ENCODE peak calls at places on chromosomes 4 and X, in six cellular contexts. One of them, this sample, is unnamed.
A peak's percentile ranks its signal among the peaks of the same experiment; 100 is the strongest.

GRCh38 chr4:183240581-183241321 is 79.3 kb downstream of the CLDN22 start:
- DNase-seq in mesendoderm: peak; percentile 65
- DNase-seq in A549: no peak
- DNase-seq in HCT116: no peak
- DNase-seq in GM23248: no peak
- DNase-seq in hepatocyte: no peak
- DNase-seq in this sample: no peak

GRCh38 chrX:105267167-105267566 is 46.7 kb upstream of the TEX13A start:
- DNase-seq in mesendoderm: no peak
- DNase-seq in A549: no peak
- DNase-seq in HCT116: no peak
- DNase-seq in GM23248: no peak
- DNase-seq in hepatocyte: no peak
- DNase-seq in this sample: no peak

GRCh38 chr4:76200771-76201224 is 12.8 kb downstream of the SCARB2 start:
- DNase-seq in mesendoderm: peak; percentile 34
- DNase-seq in A549: no peak
- DNase-seq in HCT116: no peak
- DNase-seq in GM23248: no peak
- DNase-seq in hepatocyte: peak; percentile 77
- DNase-seq in this sample: no peak

GRCh38 chr4:107115185-107115847 is 79.2 kb upstream of the DKK2 start:
- DNase-seq in mesendoderm: peak; percentile 59
- DNase-seq in A549: no peak
- DNase-seq in HCT116: no peak
- DNase-seq in GM23248: peak; percentile 35
- DNase-seq in hepatocyte: no peak
- DNase-seq in this sample: no peak

GRCh38 chr4:171676555-171677215 is 136.5 kb upstream of the GALNTL6 start:
- DNase-seq in mesendoderm: no peak
- DNase-seq in A549: no peak
- DNase-seq in HCT116: no peak
- DNase-seq in GM23248: no peak
- DNase-seq in hepatocyte: no peak
- DNase-seq in this sample: no peak

GRCh38 chr4:85741921-85742591 is 267.1 kb downstream of the ARHGAP24 start:
- DNase-seq in mesendoderm: no peak
- DNase-seq in A549: no peak
- DNase-seq in HCT116: no peak
- DNase-seq in GM23248: no peak
- DNase-seq in hepatocyte: peak; percentile 20
- DNase-seq in this sample: no peak

GRCh38 chr4:122364700-122365404 is 14.0 kb upstream of the ADAD1 start:
- DNase-seq in mesendoderm: peak; percentile 28
- DNase-seq in A549: peak; percentile 3
- DNase-seq in HCT116: no peak
- DNase-seq in GM23248: no peak
- DNase-seq in hepatocyte: peak; percentile 6
- DNase-seq in this sample: peak; percentile 12

GRCh38 chr4:1576961-1577814 is 106.9 kb downstream of the FAM53A start:
- DNase-seq in mesendoderm: no peak
- DNase-seq in A549: no peak
- DNase-seq in HCT116: no peak
- DNase-seq in GM23248: no peak
- DNase-seq in hepatocyte: no peak
- DNase-seq in this sample: no peak

GRCh38 chrX:46777971-46778810 is 19.3 kb upstream of the SLC9A7 start:
- DNase-seq in mesendoderm: peak; percentile 79
- DNase-seq in A549: no peak
- DNase-seq in HCT116: no peak
- DNase-seq in GM23248: peak; percentile 54
- DNase-seq in hepatocyte: no peak
- DNase-seq in this sample: no peak

GRCh38 chr4:180828455-180829018 is 1414.7 kb upstream of the TENM3 start:
- DNase-seq in mesendoderm: peak; percentile 37
- DNase-seq in A549: peak; percentile 51
- DNase-seq in HCT116: peak; percentile 69
- DNase-seq in GM23248: peak; percentile 78
- DNase-seq in hepatocyte: peak; percentile 75
- DNase-seq in this sample: peak; percentile 26

GRCh38 chrX:11913001-11913400 is 155.0 kb downstream of the MSL3 start:
- DNase-seq in mesendoderm: peak; percentile 12
- DNase-seq in A549: no peak
- DNase-seq in HCT116: no peak
- DNase-seq in GM23248: no peak
- DNase-seq in hepatocyte: no peak
- DNase-seq in this sample: no peak

GRCh38 chr4:161143375-161143774 is 1020.4 kb downstream of the FSTL5 start:
- DNase-seq in mesendoderm: no peak
- DNase-seq in A549: no peak
- DNase-seq in HCT116: no peak
- DNase-seq in GM23248: no peak
- DNase-seq in hepatocyte: no peak
- DNase-seq in this sample: no peak

GRCh38 chr4:107740950-107741701 is 21.1 kb upstream of the PAPSS1 start:
- DNase-seq in mesendoderm: no peak
- DNase-seq in A549: no peak
- DNase-seq in HCT116: no peak
- DNase-seq in GM23248: peak; percentile 49
- DNase-seq in hepatocyte: peak; percentile 77
- DNase-seq in this sample: no peak

GRCh38 chr4:143489116-143489515 is 24.4 kb upstream of the SMARCA5 start:
- DNase-seq in mesendoderm: no peak
- DNase-seq in A549: no peak
- DNase-seq in HCT116: no peak
- DNase-seq in GM23248: peak; percentile 59
- DNase-seq in hepatocyte: no peak
- DNase-seq in this sample: no peak

GRCh38 chrX:68827848-68828562 is 816 bp upstream of the EFNB1 start:
- DNase-seq in mesendoderm: peak; percentile 85
- DNase-seq in A549: peak; percentile 79
- DNase-seq in HCT116: peak; percentile 59
- DNase-seq in GM23248: peak; percentile 71
- DNase-seq in hepatocyte: peak; percentile 87
- DNase-seq in this sample: peak; percentile 76

GRCh38 chr4:20883231-20883630 is 183.0 kb downstream of the PACRGL start:
- DNase-seq in mesendoderm: no peak
- DNase-seq in A549: peak; percentile 0
- DNase-seq in HCT116: no peak
- DNase-seq in GM23248: no peak
- DNase-seq in hepatocyte: peak; percentile 50
- DNase-seq in this sample: no peak

GRCh38 chrX:108223606-108224005 is 132.0 kb downstream of the ATG4A start:
- DNase-seq in mesendoderm: no peak
- DNase-seq in A549: no peak
- DNase-seq in HCT116: no peak
- DNase-seq in GM23248: no peak
- DNase-seq in hepatocyte: no peak
- DNase-seq in this sample: no peak

GRCh38 chr4:30844861-30845582 is 124.9 kb downstream of the PCDH7 start:
- DNase-seq in mesendoderm: peak; percentile 23
- DNase-seq in A549: no peak
- DNase-seq in HCT116: no peak
- DNase-seq in GM23248: no peak
- DNase-seq in hepatocyte: no peak
- DNase-seq in this sample: no peak

GRCh38 chrX:68843992-68844391 is 15.2 kb downstream of the EFNB1 start:
- DNase-seq in mesendoderm: no peak
- DNase-seq in A549: no peak
- DNase-seq in HCT116: no peak
- DNase-seq in GM23248: no peak
- DNase-seq in hepatocyte: no peak
- DNase-seq in this sample: no peak

GRCh38 chr4:63556332-63556731 is 852.9 kb downstream of the TECRL start:
- DNase-seq in mesendoderm: peak; percentile 45
- DNase-seq in A549: peak; percentile 1
- DNase-seq in HCT116: no peak
- DNase-seq in GM23248: no peak
- DNase-seq in hepatocyte: no peak
- DNase-seq in this sample: no peak

GRCh38 chrX:106718709-106719108 is 7.8 kb upstream of the RNF128 start:
- DNase-seq in mesendoderm: no peak
- DNase-seq in A549: no peak
- DNase-seq in HCT116: no peak
- DNase-seq in GM23248: no peak
- DNase-seq in hepatocyte: no peak
- DNase-seq in this sample: no peak

GRCh38 chr4:76943790-76944189 is 5.8 kb upstream of the SEPTIN11 start:
- DNase-seq in mesendoderm: no peak
- DNase-seq in A549: no peak
- DNase-seq in HCT116: no peak
- DNase-seq in GM23248: peak; percentile 41
- DNase-seq in hepatocyte: no peak
- DNase-seq in this sample: no peak

GRCh38 chr4:82733636-82734035 is 65.0 kb downstream of the SCD5 start:
- DNase-seq in mesendoderm: no peak
- DNase-seq in A549: no peak
- DNase-seq in HCT116: no peak
- DNase-seq in GM23248: peak; percentile 61
- DNase-seq in hepatocyte: peak; percentile 32
- DNase-seq in this sample: no peak

GRCh38 chr4:111274486-111274885 is 651.6 kb upstream of the PITX2 start:
- DNase-seq in mesendoderm: no peak
- DNase-seq in A549: no peak
- DNase-seq in HCT116: no peak
- DNase-seq in GM23248: no peak
- DNase-seq in hepatocyte: no peak
- DNase-seq in this sample: no peak

GRCh38 chrX:1394731-1395501 is 3.0 kb upstream of the SLC25A6 start:
- DNase-seq in mesendoderm: no peak
- DNase-seq in A549: no peak
- DNase-seq in HCT116: no peak
- DNase-seq in GM23248: peak; percentile 76
- DNase-seq in hepatocyte: no peak
- DNase-seq in this sample: no peak

DNA sequence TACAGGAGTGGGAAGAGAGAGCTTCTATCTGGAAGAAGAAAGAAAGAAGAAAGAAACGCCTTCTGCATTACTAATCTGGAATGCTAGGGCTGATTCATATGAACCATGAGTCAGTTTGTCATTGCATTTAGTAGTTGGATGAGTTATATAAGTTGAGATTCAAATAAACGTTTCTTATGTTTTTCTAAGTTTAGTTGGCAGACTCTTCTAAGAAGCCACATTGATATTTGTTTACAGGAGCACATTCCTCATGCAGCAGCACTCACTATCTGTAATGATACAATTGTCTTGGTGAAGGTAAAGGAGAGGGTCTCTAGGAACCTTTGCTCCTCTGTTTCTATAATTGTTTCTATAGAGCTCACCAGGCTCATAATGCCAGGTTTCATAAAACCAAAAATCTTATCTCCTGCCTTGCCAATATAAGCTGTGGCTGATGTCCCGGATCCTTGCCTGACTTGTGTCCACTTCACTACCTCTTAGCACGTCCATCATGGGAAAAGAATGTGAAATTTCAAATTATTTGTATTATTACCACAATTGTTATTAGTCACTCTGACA is 39.5 kb downstream of the HOPX start:
- DNase-seq in mesendoderm: no peak
- DNase-seq in A549: peak; percentile 55
- DNase-seq in HCT116: peak; percentile 80
- DNase-seq in GM23248: peak; percentile 92
- DNase-seq in hepatocyte: peak; percentile 43
- DNase-seq in this sample: no peak
- H3K4me2 ChIP-seq in mesendoderm: no peak overlapping the region
- H3K4me2 ChIP-seq in A549: peak overlapping the region; percentile 64
- H3K4me2 ChIP-seq in HCT116: peak overlapping the region; percentile 58
- H3K4me2 ChIP-seq in GM23248: peak overlapping the region; percentile 77
- H3K4me2 ChIP-seq in hepatocyte: no peak overlapping the region
- H3K4me2 ChIP-seq in this sample: no peak overlapping the region

GRCh38 chr4:7351014-7351413 is 83.7 kb downstream of the PSAPL1 start:
- DNase-seq in mesendoderm: no peak
- DNase-seq in A549: no peak
- DNase-seq in HCT116: no peak
- DNase-seq in GM23248: no peak
- DNase-seq in hepatocyte: no peak
- DNase-seq in this sample: no peak
- H3K4me1 ChIP-seq in mesendoderm: no peaks in the 10 kb centered on the region
- H3K4me1 ChIP-seq in A549: peaks cover 22% of the 10 kb centered on the region
- H3K4me1 ChIP-seq in HCT116: no peaks in the 10 kb centered on the region
- H3K4me1 ChIP-seq in GM23248: peaks cover 13% of the 10 kb centered on the region
- H3K4me1 ChIP-seq in hepatocyte: no peaks in the 10 kb centered on the region
- H3K4me1 ChIP-seq in this sample: no peaks in the 10 kb centered on the region

GRCh38 chr4:131093303-131093702 is 1997.4 kb downstream of the C4orf33 start:
- DNase-seq in mesendoderm: peak; percentile 43
- DNase-seq in A549: no peak
- DNase-seq in HCT116: no peak
- DNase-seq in GM23248: no peak
- DNase-seq in hepatocyte: no peak
- DNase-seq in this sample: no peak
- H3K27ac ChIP-seq in mesendoderm: no peak overlapping the region
- H3K27ac ChIP-seq in A549: no peak overlapping the region
- H3K27ac ChIP-seq in HCT116: no peak overlapping the region
- H3K27ac ChIP-seq in GM23248: no peak overlapping the region
- H3K27ac ChIP-seq in hepatocyte: no peak overlapping the region
- H3K27ac ChIP-seq in this sample: no peak overlapping the region

DNA sequence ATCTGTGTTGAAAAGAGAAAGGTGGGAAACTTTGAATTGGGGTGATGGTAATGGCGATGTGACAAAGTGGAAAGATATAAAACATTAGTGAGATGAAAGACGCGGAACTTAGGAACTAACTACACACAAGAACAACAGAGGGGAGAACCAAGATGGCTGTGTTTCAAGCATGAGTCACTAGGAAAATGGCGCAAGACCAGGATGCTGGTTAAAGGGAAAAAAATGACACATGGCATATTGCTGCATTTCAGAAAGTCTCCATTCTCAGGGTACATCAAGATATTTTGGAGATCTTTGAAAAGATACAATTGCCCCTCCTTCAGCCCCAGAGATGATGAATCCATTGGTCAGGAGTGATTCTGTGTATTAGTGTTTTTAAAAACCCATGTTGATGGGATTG is 164.4 kb downstream of the FBXO8 start:
- DNase-seq in mesendoderm: no peak
- DNase-seq in A549: peak; percentile 23
- DNase-seq in HCT116: no peak
- DNase-seq in GM23248: peak; percentile 90
- DNase-seq in hepatocyte: peak; percentile 34
- DNase-seq in this sample: no peak
- H3K4me2 ChIP-seq in mesendoderm: no peak overlapping the region
- H3K4me2 ChIP-seq in A549: no peak overlapping the region
- H3K4me2 ChIP-seq in HCT116: no peak overlapping the region
- H3K4me2 ChIP-seq in GM23248: peak overlapping the region; percentile 96
- H3K4me2 ChIP-seq in hepatocyte: peak overlapping the region; percentile 76
- H3K4me2 ChIP-seq in this sample: no peak overlapping the region

GRCh38 chr4:10105421-10105820 is 11.2 kb downstream of the WDR1 start:
- DNase-seq in mesendoderm: no peak
- DNase-seq in A549: no peak
- DNase-seq in HCT116: no peak
- DNase-seq in GM23248: peak; percentile 27
- DNase-seq in hepatocyte: no peak
- DNase-seq in this sample: no peak
- H3K4me1 ChIP-seq in mesendoderm: no peaks in the 10 kb centered on the region
- H3K4me1 ChIP-seq in A549: peaks cover 50% of the 10 kb centered on the region
- H3K4me1 ChIP-seq in HCT116: peaks cover 74% of the 10 kb centered on the region
- H3K4me1 ChIP-seq in GM23248: peaks cover 82% of the 10 kb centered on the region
- H3K4me1 ChIP-seq in hepatocyte: peaks cover 24% of the 10 kb centered on the region
- H3K4me1 ChIP-seq in this sample: peaks cover 42% of the 10 kb centered on the region